ENCODE peak calls at places on chromosome 6, in seven cellular contexts. X, E, O, Y, L, T and I are unnamed samples.

GRCh38 chr6:32047084-32047478 is 8.9 kb downstream of the CYP21A2 start:
- DNase-seq in X (no peak), E (peak), O (no peak), Y (no peak), L (peak), T (peak), I (peak)

GRCh38 chr6:140636237-140636636 is 1261.8 kb upstream of the CITED2 start:
- DNase-seq in O (no peak), L (no peak), Y (no peak), T (no peak), E (no peak), X (no peak), I (no peak)

GRCh38 chr6:41063884-41064285 is 8.3 kb downstream of the OARD1 start:
- DNase-seq in X (no peak), L (no peak), E (no peak), O (no peak), T (no peak), Y (no peak), I (no peak)

GRCh38 chr6:85483041-85483700 is 33.3 kb downstream of the NT5E start:
- DNase-seq in E (peak), X (peak), L (peak), T (peak), Y (peak), O (no peak), I (peak)

GRCh38 chr6:107444277-107444676 is 15.1 kb downstream of the PDSS2 start:
- DNase-seq in E (no peak), T (no peak), Y (no peak), O (no peak), L (no peak), X (no peak), I (no peak)

GRCh38 chr6:90168693-90169131 is 127.9 kb downstream of the BACH2 start:
- DNase-seq in E (peak), T (peak), Y (no peak), O (no peak), L (no peak), X (no peak), I (peak)

GRCh38 chr6:167722634-167723309 is 103.9 kb upstream of the AFDN start:
- DNase-seq in E (no peak), Y (no peak), T (no peak), L (no peak), O (no peak), X (no peak), I (no peak)

GRCh38 chr6:40962241-40962640 is 76.8 kb downstream of the UNC5CL start:
- DNase-seq in X (no peak), Y (no peak), O (peak), E (peak), L (no peak), T (peak), I (peak)

GRCh38 chr6:30955367-30956042 is 14.7 kb downstream of the MUCL3 start:
- DNase-seq in L (peak), Y (no peak), O (no peak), E (no peak), T (peak), X (peak), I (peak)

GRCh38 chr6:15477746-15478145 is 185.1 kb downstream of the DTNBP1 start:
- DNase-seq in O (no peak), T (no peak), L (no peak), X (no peak), Y (no peak), E (no peak), I (no peak)

GRCh38 chr6:141667580-141668309 is 465.0 kb upstream of the GJE1 start:
- DNase-seq in E (peak), X (no peak), O (no peak), Y (no peak), T (no peak), L (no peak), I (peak)

GRCh38 chr6:149628865-149629544 is 19.5 kb downstream of the KATNA1 start:
- DNase-seq in X (no peak), L (no peak), E (no peak), O (no peak), Y (no peak), T (no peak), I (no peak)

GRCh38 chr6:33583591-33584155 is 3.6 kb upstream of the BAK1 start:
- DNase-seq in X (peak), O (no peak), L (no peak), T (peak), Y (no peak), E (no peak), I (peak)

GRCh38 chr6:15879372-15880261 is 216.8 kb upstream of the DTNBP1 start:
- DNase-seq in T (no peak), Y (no peak), E (peak), X (peak), L (peak), O (no peak), I (peak)

GRCh38 chr6:64334646-64335045 is 699.0 kb downstream of the PHF3 start:
- DNase-seq in E (peak), O (no peak), T (no peak), X (no peak), Y (no peak), L (no peak), I (no peak)

GRCh38 chr6:96907498-96907897 is 9.8 kb upstream of the NDUFAF4 start:
- DNase-seq in X (no peak), E (peak), L (no peak), T (no peak), Y (no peak), O (no peak), I (peak)

GRCh38 chr6:3251462-3252314 is 7.1 kb upstream of the PSMG4 start:
- DNase-seq in T (peak), E (peak), X (peak), Y (peak), L (peak), O (peak), I (peak)

GRCh38 chr6:143607959-143608358 is 69.8 kb upstream of the PHACTR2 start:
- DNase-seq in X (peak), O (no peak), L (no peak), Y (peak), E (no peak), T (no peak), I (no peak)

GRCh38 chr6:97524846-97525245 is 241.8 kb upstream of the MMS22L start:
- DNase-seq in X (peak), Y (no peak), E (no peak), O (no peak), L (no peak), T (no peak), I (no peak)

GRCh38 chr6:119628691-119629621 is 279.4 kb upstream of the MAN1A1 start:
- DNase-seq in O (no peak), T (no peak), X (no peak), L (no peak), E (peak), Y (no peak), I (no peak)

GRCh38 chr6:63572733-63573139 is 456 bp downstream of the LOC128125822 start:
- DNase-seq in E (no peak), L (no peak), X (no peak), Y (no peak), O (no peak), T (peak), I (no peak)

GRCh38 chr6:34237316-34237721 is 646 bp downstream of the HMGA1 start:
- DNase-seq in O (no peak), T (peak), L (no peak), E (no peak), X (peak), Y (no peak), I (peak)

GRCh38 chr6:140627002-140627401 is 1252.6 kb upstream of the CITED2 start:
- DNase-seq in X (no peak), T (no peak), Y (no peak), O (no peak), E (no peak), L (no peak), I (no peak)

GRCh38 chr6:5192135-5192794 is 68.5 kb downstream of the LYRM4 start:
- DNase-seq in E (no peak), O (no peak), X (no peak), L (no peak), Y (no peak), T (no peak), I (no peak)

GRCh38 chr6:161618816-161619454 is 345.1 kb upstream of the AGPAT4 start:
- DNase-seq in X (peak), L (no peak), O (peak), T (peak), E (peak), Y (no peak), I (peak)

GRCh38 chr6:79536615-79536968 is 638 bp downstream of the LCA5 start:
- DNase-seq in T (no peak), L (peak), X (no peak), O (peak), E (peak), Y (peak), I (peak)

GRCh38 chr6:3977875-3978711 is 100.8 kb downstream of the FAM217A start:
- DNase-seq in X (no peak), L (peak), Y (no peak), O (peak), T (peak), E (peak), I (peak)

GRCh38 chr6:157845493-157846259 is 22.6 kb downstream of the SNX9 start:
- DNase-seq in E (no peak), O (no peak), X (no peak), Y (no peak), L (no peak), T (no peak), I (no peak)

GRCh38 chr6:105374010-105374420 is 28.9 kb downstream of the PREP start:
- DNase-seq in Y (no peak), O (no peak), X (no peak), L (no peak), E (peak), T (no peak), I (peak)

GRCh38 chr6:156507656-156508055 is 269.5 kb upstream of the ARID1B start:
- DNase-seq in O (no peak), X (no peak), T (no peak), Y (no peak), E (no peak), L (no peak), I (no peak)

GRCh38 chr6:157613011-157613522 is 210.0 kb upstream of the SNX9 start:
- DNase-seq in E (peak), T (peak), Y (no peak), X (no peak), O (peak), L (no peak), I (peak)

GRCh38 chr6:5979650-5980427 is 26.9 kb downstream of the NRN1 start:
- DNase-seq in X (no peak), L (no peak), E (peak), T (peak), O (no peak), Y (no peak), I (no peak)

GRCh38 chr6:137968901-137969300 is 101.8 kb downstream of the TNFAIP3 start:
- DNase-seq in E (peak), L (no peak), Y (no peak), O (no peak), T (no peak), X (no peak), I (no peak)

GRCh38 chr6:109224107-109224875 is 129.0 kb downstream of the CEP57L1 start:
- DNase-seq in X (no peak), E (no peak), Y (no peak), L (no peak), O (no peak), T (no peak), I (no peak)

GRCh38 chr6:137297887-137298286 is 78.7 kb upstream of the IFNGR1 start:
- DNase-seq in Y (no peak), T (peak), L (no peak), O (no peak), X (no peak), E (no peak), I (peak)

GRCh38 chr6:26739811-26740210 is 80.3 kb upstream of the ZNF322 start:
- DNase-seq in E (no peak), Y (no peak), L (no peak), O (no peak), T (no peak), X (no peak), I (no peak)

GRCh38 chr6:164108869-164109769 is 694.6 kb downstream of the QKI start:
- DNase-seq in E (no peak), X (no peak), L (peak), Y (peak), O (no peak), T (no peak), I (no peak)

GRCh38 chr6:42086046-42086664 is 35.8 kb downstream of the TAF8 start:
- DNase-seq in Y (no peak), O (no peak), T (peak), X (no peak), L (no peak), E (no peak), I (no peak)

GRCh38 chr6:127464881-127465459 is 5.8 kb upstream of the KIAA0408 start:
- DNase-seq in X (peak), Y (peak), E (peak), T (peak), O (peak), L (peak), I (peak)

GRCh38 chr6:10341605-10342004 is 73.3 kb downstream of the TFAP2A start:
- DNase-seq in X (no peak), T (no peak), O (no peak), L (no peak), E (no peak), Y (no peak), I (no peak)
- TF ChIP-seq CTCF in X (no peak), T (no peak), O (no peak), L (no peak), E (no peak), Y (no peak), I (no peak)

GRCh38 chr6:44217332-44218143 is 812 bp downstream of the MYMX start:
- DNase-seq in T (peak), E (no peak), O (no peak), Y (no peak), X (peak), L (peak), I (peak)
- H3K4me3 ChIP-seq in T (no peak), E (no peak), O (no peak), Y (no peak), X (no peak), L (no peak), I (no peak)

DNA sequence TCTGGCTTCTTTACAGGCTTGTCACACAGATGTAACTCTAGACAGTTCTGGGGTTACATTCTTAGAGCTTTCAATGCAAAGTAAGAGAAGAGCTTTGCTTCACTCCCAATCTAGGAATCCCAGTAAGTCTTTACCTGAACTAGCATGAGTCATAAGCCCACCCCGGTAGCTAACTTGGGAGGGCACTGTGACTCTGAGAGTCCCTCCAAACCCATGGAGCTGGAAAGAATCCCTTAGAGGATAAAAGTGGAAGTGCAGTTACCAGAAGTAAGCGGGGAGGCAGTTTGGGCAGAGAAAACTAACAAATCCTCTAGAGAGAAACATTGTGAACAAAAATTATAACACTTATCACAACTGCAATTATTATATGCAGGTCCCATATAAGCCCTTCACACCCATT is 84.0 kb upstream of the SMLR1 start:
- DNase-seq in O (no peak), Y (no peak), L (no peak), T (no peak), X (no peak), E (no peak), I (no peak)
- TF ChIP-seq CTCF in O (peak), Y (no peak), L (no peak), T (peak), X (no peak), E (peak), I (no peak)

GRCh38 chr6:67886036-67886707 is 748.9 kb upstream of the ADGRB3 start:
- DNase-seq in T (peak), O (no peak), L (no peak), X (no peak), E (no peak), Y (no peak), I (no peak)

GRCh38 chr6:67887747-67888545 is 747.1 kb upstream of the ADGRB3 start:
- DNase-seq in Y (no peak), O (no peak), T (peak), X (no peak), E (no peak), L (no peak), I (no peak)

GRCh38 chr6:67887419-67887746 is 747.7 kb upstream of the ADGRB3 start:
- DNase-seq in T (no peak), L (no peak), O (no peak), Y (no peak), E (no peak), X (no peak), I (no peak)

GRCh38 chr6:67885081-67886033 is 749.7 kb upstream of the ADGRB3 start:
- DNase-seq in T (peak), L (no peak), Y (no peak), O (no peak), X (no peak), E (no peak), I (no peak)

GRCh38 chr6:67886840-67887292 is 748.2 kb upstream of the ADGRB3 start:
- DNase-seq in X (no peak), Y (no peak), L (no peak), O (no peak), E (no peak), T (no peak), I (no peak)
- H3K4me3 ChIP-seq in X (no peak), Y (no peak), L (no peak), O (no peak), E (no peak), T (no peak), I (no peak)

DNA sequence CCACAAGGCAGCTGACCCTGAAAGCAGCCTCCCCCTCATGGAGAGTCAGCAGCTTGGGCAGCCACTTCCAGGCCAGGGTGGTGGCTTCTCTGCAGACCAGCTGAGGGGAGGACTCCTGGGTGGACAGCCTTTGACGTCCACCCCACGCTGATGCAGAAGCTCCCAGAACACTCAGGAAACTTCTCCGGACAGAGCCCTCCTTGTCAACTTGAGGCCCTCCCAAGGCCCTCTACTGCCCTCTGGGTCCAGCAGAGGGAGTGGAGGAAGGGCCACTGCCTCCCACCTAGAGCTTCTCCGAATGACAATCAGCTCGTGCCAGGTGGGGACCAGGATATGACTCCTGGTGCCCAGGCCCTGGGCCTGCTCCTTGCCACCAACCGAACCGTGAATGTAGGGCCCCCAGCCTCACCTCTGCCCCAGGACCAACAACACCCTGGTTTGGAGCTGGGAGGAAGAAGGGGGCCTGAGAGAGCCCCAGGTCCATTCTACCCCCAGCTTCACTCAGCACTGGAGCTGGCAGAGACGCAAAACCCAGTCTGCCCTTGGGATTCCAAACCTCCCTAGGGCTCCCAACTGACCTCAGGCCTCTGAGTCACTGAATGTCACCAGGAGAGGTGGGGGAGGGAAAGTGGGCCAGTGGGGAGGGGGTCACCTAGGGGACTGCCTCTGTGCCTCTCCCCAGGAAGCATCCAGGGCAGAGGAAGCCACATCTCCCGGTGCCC is 10.9 kb upstream of the SLC22A7 start:
- DNase-seq in Y (no peak), O (no peak), X (no peak), E (no peak), L (no peak), T (peak), I (no peak)
- TF ChIP-seq CTCF in Y (no peak), O (no peak), X (peak), E (peak), L (no peak), T (no peak), I (peak)

GRCh38 chr6:121335111-121336008 is 1.1 kb upstream of the TBC1D32 start:
- DNase-seq in X (no peak), O (no peak), E (peak), Y (no peak), T (no peak), L (no peak), I (no peak)
- H3K4me3 ChIP-seq in X (peak), O (peak), E (peak), Y (peak), T (peak), L (peak), I (peak)

DNA sequence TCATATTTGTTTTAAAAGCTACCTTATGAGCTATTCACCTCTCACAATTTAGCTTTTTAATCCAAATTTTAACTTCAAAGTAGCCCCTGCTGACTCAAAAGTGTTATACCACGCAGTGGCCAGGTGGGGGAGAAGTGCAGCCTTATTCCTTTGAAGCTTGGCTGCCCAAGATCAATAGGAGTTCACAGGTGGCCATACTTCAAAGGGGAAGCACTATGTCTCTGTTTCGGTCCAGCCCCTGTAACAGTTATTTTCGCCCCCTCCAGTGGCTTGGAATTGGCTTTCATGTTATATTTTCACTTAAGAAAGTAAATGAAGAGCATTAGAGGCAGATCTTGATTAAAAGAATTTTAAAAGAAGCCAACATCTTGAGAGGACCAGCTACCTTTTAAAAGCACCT is 608.4 kb downstream of the EPHA7 start:
- DNase-seq in X (peak), O (peak), E (peak), Y (peak), T (peak), L (no peak), I (no peak)
- TF ChIP-seq CTCF in X (peak), O (peak), E (peak), Y (peak), T (no peak), L (no peak), I (peak)

GRCh38 chr6:37006793-37007339 is 1.4 kb downstream of the FGD2 start:
- DNase-seq in T (peak), O (no peak), X (no peak), E (no peak), Y (no peak), L (no peak), I (peak)
- H3K4me3 ChIP-seq in T (no peak), O (no peak), X (no peak), E (no peak), Y (no peak), L (no peak), I (no peak)